ENCODE peak calls at places on chromosome 18, in ten cellular contexts. A, Y, N, Z, B, O, M, S, L and X are unnamed samples.

GRCh38 chr18:46683252-46683651 is 26.2 kb upstream of the LOXHD1 start:
- DNase-seq in B (no peak), A (no peak), Z (no peak), N (no peak), L (no peak), O (no peak), M (no peak), Y (no peak), S (no peak), X (no peak)

GRCh38 chr18:62457830-62458229 is 65.0 kb upstream of the ZCCHC2 start:
- DNase-seq in S (no peak), L (no peak), Y (no peak), O (no peak), B (no peak), M (no peak), A (no peak), N (no peak), Z (no peak), X (no peak)

GRCh38 chr18:3485153-3486149 is 35.5 kb downstream of the TGIF1 start:
- DNase-seq in Z (no peak), A (no peak), L (no peak), Y (no peak), M (no peak), B (no peak), N (no peak), O (no peak), S (no peak), X (no peak)

GRCh38 chr18:45566025-45566740 is 49.1 kb upstream of the SLC14A2 start:
- DNase-seq in N (peak; percentile 93), A (no peak), Z (no peak), Y (no peak), O (no peak), L (no peak), B (no peak), S (no peak), M (no peak), X (peak; percentile 58)

GRCh38 chr18:51417643-51418483 is 220.4 kb upstream of the MEX3C start:
- DNase-seq in O (no peak), Y (no peak), A (no peak), Z (no peak), N (no peak), S (no peak), L (no peak), B (no peak), M (no peak), X (no peak)

GRCh38 chr18:8929381-8929780 is 173.1 kb upstream of the NDUFV2 start:
- DNase-seq in L (no peak), Z (no peak), A (no peak), S (no peak), N (no peak), Y (no peak), B (no peak), M (no peak), O (no peak), X (no peak)

GRCh38 chr18:37264956-37265355 is 300.6 kb downstream of the CELF4 start:
- DNase-seq in Y (no peak), B (no peak), N (no peak), L (no peak), S (no peak), O (no peak), M (no peak), Z (no peak), A (no peak), X (no peak)

GRCh38 chr18:51091270-51091669 is 61.3 kb downstream of the SMAD4 start:
- DNase-seq in O (no peak), A (no peak), N (no peak), Y (no peak), Z (no peak), S (no peak), M (no peak), L (no peak), B (no peak), X (peak; percentile 12)